ENCODE peak calls at places on chromosome 22, in six cellular contexts. P is fibroblast of lung; E is thoracic aorta; T is WERI-Rb-1; O is right lobe of liver; D is CD8-positive, alpha-beta T cell. Q is an unnamed sample. For H3K9me3, the result is how much of the 10 kb centered on the place peaks cover.

GRCh38 chr22:22896601-22897000 is 9.0 kb downstream of the IGLL5 start:
- DNase-seq in E (no peak), P (no peak), D (no peak), O (no peak), T (no peak), Q (no peak)

GRCh38 chr22:40204331-40205116 is 26.8 kb downstream of the TNRC6B start:
- DNase-seq in E (no peak), O (no peak), T (peak), D (no peak), P (peak), Q (no peak)

GRCh38 chr22:35649026-35649553 is 844 bp downstream of the APOL6 start:
- DNase-seq in P (no peak), D (no peak), O (peak), T (no peak), E (no peak), Q (no peak)

GRCh38 chr22:34592341-34592740 is 473.6 kb upstream of the ISX start:
- DNase-seq in T (no peak), D (no peak), P (no peak), O (no peak), E (no peak), Q (no peak)

GRCh38 chr22:32539631-32540449 is 65.2 kb downstream of the FBXO7 start:
- DNase-seq in E (no peak), O (peak), D (no peak), T (no peak), P (no peak), Q (no peak)

GRCh38 chr22:17108256-17109112 is 12.7 kb downstream of the TMEM121B start:
- DNase-seq in T (no peak), O (no peak), P (no peak), E (no peak), D (no peak), Q (no peak)

GRCh38 chr22:28183078-28183870 is 264.2 kb upstream of the PITPNB start:
- DNase-seq in O (no peak), E (no peak), P (no peak), D (no peak), T (no peak), Q (no peak)

GRCh38 chr22:41526802-41527799 is 17.2 kb downstream of the POLR3H start:
- DNase-seq in D (peak), P (peak), O (peak), T (peak), E (no peak), Q (no peak)

GRCh38 chr22:50145741-50146439 is 24.6 kb upstream of the PANX2 start:
- DNase-seq in E (no peak), D (no peak), O (peak), P (no peak), T (no peak), Q (no peak)

GRCh38 chr22:24445481-24446290 is 18.3 kb downstream of the ADORA2A start:
- DNase-seq in O (peak), T (peak), P (no peak), D (no peak), E (no peak), Q (peak)

GRCh38 chr22:19111140-19111539 is 11.1 kb downstream of the DGCR2 start:
- DNase-seq in E (no peak), P (no peak), T (no peak), D (no peak), O (no peak), Q (no peak)

GRCh38 chr22:42905702-42906183 is 48.7 kb upstream of the ARFGAP3 start:
- DNase-seq in D (no peak), E (no peak), O (peak), P (no peak), T (no peak), Q (no peak)

GRCh38 chr22:19807914-19808872 is 46.5 kb downstream of the GNB1L start:
- DNase-seq in T (peak), E (no peak), O (peak), D (no peak), P (no peak), Q (no peak)

GRCh38 chr22:39368402-39368801 is 18.6 kb downstream of the SYNGR1 start:
- DNase-seq in E (no peak), O (no peak), D (no peak), P (no peak), T (no peak), Q (no peak)

GRCh38 chr22:35971418-35972119 is 57.1 kb downstream of the RBFOX2 start:
- DNase-seq in E (no peak), T (no peak), O (no peak), D (no peak), P (peak), Q (no peak)

GRCh38 chr22:38783095-38783710 is 10.7 kb downstream of the DNAL4 start:
- DNase-seq in D (no peak), O (no peak), T (no peak), P (no peak), E (no peak), Q (no peak)

GRCh38 chr22:36339171-36340065 is 48.3 kb downstream of the MYH9 start:
- DNase-seq in E (no peak), O (no peak), D (no peak), P (peak), T (no peak), Q (no peak)

GRCh38 chr22:40218152-40218551 is 40.4 kb downstream of the TNRC6B start:
- DNase-seq in T (no peak), E (no peak), O (no peak), D (no peak), P (no peak), Q (no peak)

GRCh38 chr22:25623310-25623734 is 58.8 kb downstream of the GRK3 start:
- DNase-seq in P (no peak), T (no peak), E (no peak), D (no peak), O (no peak), Q (no peak)
- H3K9me3 ChIP-seq in P (under half), T (under half), E (under half), D (under half), O (under half), Q (under half)

DNA sequence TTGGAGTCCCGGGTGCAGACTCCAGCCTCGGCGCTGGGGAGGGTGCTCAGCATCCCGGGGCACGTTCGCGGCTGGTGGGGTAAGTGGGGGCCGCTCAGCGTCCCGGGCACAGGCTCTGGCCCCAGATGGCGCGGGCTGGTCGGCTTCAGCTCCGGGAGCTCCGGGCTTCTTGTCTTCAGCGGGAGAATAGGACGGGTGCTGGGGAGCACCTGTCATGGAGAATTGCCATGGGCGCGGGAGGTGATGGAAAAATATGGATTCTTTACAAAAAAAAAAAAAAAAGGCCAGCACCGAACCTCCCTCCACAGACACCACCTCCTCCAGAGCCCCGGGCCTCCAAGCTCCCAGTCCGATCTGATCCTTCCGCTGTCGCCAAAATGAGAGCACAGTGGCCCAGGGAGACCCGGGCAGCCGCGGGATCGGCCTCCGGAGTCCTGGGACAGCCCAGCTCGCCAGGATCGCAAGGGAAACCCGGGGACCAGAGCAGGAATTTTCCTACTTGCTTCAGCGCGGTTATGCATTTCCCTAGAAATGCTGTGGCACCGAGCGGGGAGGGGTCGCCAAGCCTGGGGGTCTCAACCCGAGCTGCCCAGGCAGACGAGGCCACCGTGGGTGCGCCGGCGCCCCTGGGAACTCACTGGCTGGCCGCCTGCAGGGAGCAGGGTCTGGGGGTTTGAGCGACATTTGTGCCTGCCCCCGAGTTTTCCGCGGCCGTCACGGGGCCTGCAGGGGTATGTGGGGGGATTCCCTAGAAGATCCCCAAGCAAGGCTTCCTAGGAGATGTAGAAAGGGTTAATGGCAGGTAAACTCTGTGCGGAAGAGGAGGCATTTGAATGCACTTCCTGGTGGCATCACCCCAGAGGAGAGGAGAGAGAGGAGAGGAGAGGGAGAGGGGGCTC is 1336.9 kb downstream of the BRD1 start:
- DNase-seq in O (peak), D (no peak), P (no peak), T (no peak), E (no peak), Q (no peak)
- H3K4me3 ChIP-seq in O (no peak), D (no peak), P (no peak), T (peak), E (peak), Q (no peak)

GRCh38 chr22:21591695-21592094 is 24.2 kb downstream of the UBE2L3 start:
- DNase-seq in D (no peak), T (no peak), P (no peak), O (no peak), E (peak), Q (no peak)
- H3K27ac ChIP-seq in D (no peak), T (no peak), P (no peak), O (no peak), E (peak), Q (no peak)

GRCh38 chr22:48593551-48593950 is 1234.1 kb downstream of the BRD1 start:
- DNase-seq in T (no peak), P (no peak), E (no peak), O (no peak), D (no peak), Q (no peak)
- H3K9me3 ChIP-seq in T (under half), P (under half), E (under half), O (under half), D (under half), Q (under half)

DNA sequence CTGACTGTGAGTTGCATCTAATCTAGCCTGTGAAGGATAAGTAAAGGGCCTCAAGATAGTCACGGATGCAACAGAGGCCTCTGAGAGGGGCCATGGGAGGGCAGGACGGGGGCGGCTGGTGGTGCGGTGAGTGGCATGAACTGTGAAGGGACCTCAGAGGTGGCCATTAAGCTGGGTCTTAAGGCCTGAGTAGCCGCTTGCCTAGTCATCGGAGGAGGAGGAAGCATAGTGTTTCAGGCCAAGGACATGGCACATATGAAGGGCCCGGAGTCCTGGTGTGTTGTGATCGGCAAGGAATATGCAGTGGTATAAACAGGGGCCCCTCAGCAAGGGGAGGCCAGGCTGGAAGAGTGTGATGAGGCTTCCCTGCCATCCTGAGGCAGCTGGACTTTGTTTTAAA is 51.8 kb downstream of the TRIOBP start:
- DNase-seq in T (no peak), D (no peak), E (no peak), P (no peak), O (no peak), Q (no peak)
- H3K4me3 ChIP-seq in T (no peak), D (no peak), E (no peak), P (no peak), O (no peak), Q (no peak)

GRCh38 chr22:45164217-45165123 is 745 bp downstream of the NUP50 start:
- DNase-seq in P (peak), D (no peak), O (peak), T (peak), E (no peak), Q (no peak)

GRCh38 chr22:45166935-45167334 is 3.2 kb downstream of the NUP50 start:
- DNase-seq in D (no peak), O (no peak), T (no peak), P (no peak), E (no peak), Q (no peak)

GRCh38 chr22:45163074-45163416 is 680 bp upstream of the NUP50 start:
- DNase-seq in T (peak), P (peak), E (no peak), D (no peak), O (no peak), Q (no peak)

GRCh38 chr22:45162531-45162930 is 1.2 kb upstream of the NUP50 start:
- DNase-seq in T (no peak), O (no peak), D (no peak), P (peak), E (no peak), Q (no peak)

DNA sequence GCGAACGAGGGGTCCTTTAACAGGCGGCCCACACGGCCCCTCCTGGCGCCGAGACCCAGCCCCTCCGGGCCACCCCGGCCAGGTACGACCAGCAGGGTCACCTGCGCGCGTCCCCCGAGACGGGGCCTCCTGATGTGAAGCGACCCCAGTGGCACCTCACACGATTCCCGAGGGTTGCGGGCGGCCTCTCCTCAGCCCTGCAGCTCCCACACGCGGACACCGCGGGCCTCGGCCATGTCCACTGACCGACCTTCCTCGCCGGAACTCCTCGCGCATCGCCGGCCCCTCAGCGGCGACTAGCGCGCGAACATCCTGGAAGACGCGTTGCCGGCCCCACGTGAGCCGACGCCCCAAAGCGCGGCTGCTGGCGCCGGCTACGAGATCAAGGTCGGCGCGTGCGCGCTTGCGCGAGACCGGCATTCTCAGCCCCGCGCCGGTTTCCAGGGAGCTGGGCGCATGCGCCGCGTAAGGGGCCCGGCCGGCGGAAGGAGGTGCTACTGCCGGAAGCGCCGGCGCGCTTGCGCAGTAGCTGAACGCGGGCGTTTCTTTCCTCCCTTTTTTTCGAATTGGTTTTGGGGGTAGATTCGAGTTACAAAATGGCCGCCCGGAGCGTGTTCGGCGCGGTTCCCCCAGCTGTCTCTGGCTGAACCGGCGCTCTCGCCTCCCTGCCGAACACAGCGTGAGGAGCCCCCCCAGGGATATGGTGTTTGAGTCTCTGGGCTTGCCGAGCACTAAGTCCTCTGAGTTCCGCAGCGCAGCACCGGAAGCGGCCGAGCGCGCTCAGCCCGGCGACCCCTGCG is at the start of gene NUP50:
- DNase-seq in P (peak), E (peak), T (peak), O (peak), D (peak), Q (peak)
- H3K27ac ChIP-seq in P (peak), E (peak), T (peak), O (peak), D (peak), Q (peak)

DNA sequence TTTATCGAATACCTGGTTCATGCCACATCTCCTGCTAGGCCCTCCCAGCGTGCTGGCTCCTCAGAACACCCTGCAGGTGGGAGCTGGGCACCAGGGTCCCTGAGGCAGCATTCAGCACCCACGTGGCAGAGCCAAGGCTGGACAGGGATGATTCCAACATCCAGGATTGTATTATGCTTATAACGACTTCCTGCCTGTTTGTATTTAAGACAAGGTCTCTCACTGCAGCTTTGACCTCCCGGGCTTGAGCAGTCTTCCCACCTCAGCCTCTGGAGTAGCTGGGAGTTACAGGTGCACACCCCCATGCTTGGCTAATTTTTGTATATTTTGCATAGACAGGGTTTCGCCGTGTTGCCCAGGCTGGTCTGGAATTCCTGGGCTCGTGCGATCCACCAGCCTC is 64.7 kb upstream of the WNT7B start:
- DNase-seq in O (peak), E (no peak), T (no peak), D (no peak), P (no peak), Q (peak)
- H3K9me3 ChIP-seq in O (under half), E (under half), T (under half), D (under half), P (under half), Q (under half)

Q was measured in RWPE2.